ENCODE peak calls at places on chromosomes 11 and 22, in five cellular contexts. M, B, R, H and T are unnamed samples.

GRCh38 chr11:68099474-68100405 is 21.4 kb downstream of the CHKA start:
- DNase-seq in M (peak; percentile 99), B (peak; percentile 33), R (peak; percentile 52), H (peak; percentile 26), T (no peak)

GRCh38 chr11:77072851-77073327 is 6.1 kb downstream of the CAPN5 start:
- DNase-seq in M (no peak), B (no peak), R (no peak), H (no peak), T (no peak)

GRCh38 chr22:38247713-38248112 is 25.1 kb downstream of the TMEM184B start:
- DNase-seq in M (no peak), B (no peak), R (no peak), H (no peak), T (no peak)

GRCh38 chr22:36737776-36738175 is 34.2 kb upstream of the CACNG2 start:
- DNase-seq in M (no peak), B (no peak), R (no peak), H (no peak), T (no peak)

GRCh38 chr11:34749666-34750659 is 129.1 kb downstream of the EHF start:
- DNase-seq in M (no peak), B (no peak), R (no peak), H (no peak), T (no peak)

GRCh38 chr11:2698386-2699184 is 1.2 kb downstream of the KCNQ1OT1 start:
- DNase-seq in M (no peak), B (no peak), R (no peak), H (peak; percentile 30), T (no peak)

GRCh38 chr11:126284829-126285228 is 1.9 kb downstream of the TIRAP start:
- DNase-seq in M (peak; percentile 61), B (no peak), R (peak; percentile 94), H (no peak), T (peak; percentile 48)

GRCh38 chr11:132772712-132773545 is 759.4 kb downstream of the OPCML start:
- DNase-seq in M (no peak), B (no peak), R (no peak), H (no peak), T (no peak)

DNA sequence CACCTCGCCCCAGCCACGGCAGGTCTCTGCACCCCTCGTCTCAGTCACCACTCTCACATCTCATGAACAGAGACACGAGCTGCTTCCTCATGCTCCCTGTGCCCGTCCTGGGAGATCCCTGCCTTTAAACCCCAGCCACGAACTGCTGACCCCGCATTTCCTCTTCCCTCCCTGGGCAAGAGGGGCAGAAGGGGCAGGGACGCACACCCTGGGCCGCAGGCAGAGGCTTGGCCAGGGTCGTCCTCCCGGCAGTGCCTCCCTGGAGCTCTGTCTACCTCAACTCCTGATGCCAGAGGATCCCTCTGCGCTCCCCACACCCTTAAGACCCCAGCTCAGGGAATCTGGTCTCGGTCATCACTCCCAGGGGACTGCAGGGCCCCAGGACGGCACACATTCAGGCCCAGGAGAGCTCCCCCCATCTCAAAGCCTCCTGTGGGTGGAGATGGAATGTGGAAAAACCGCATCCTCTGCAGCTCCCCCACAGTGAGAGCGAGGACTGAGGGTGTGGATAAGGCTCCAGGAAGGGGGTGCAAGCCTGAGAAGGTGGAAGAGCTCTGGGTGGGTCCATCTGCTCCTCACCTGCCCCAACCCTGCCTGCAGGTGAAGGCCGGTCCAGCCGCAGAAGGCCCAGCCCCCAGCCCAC is 1.2 kb downstream of the BID start:
- DNase-seq in M (no peak), B (no peak), R (no peak), H (peak; percentile 42), T (no peak)
- TF ChIP-seq JUNB in M (no peak), B (no peak), R (no peak), H (no peak), T (no peak)

GRCh38 chr22:44357962-44358553 is 45.3 kb upstream of the SHISAL1 start:
- DNase-seq in M (no peak), B (no peak), R (no peak), H (no peak), T (no peak)
- TF ChIP-seq JUNB in M (no peak), B (no peak), R (no peak), H (no peak), T (no peak)

GRCh38 chr22:19523240-19524169 is 705 bp downstream of the CLDN5 start:
- DNase-seq in M (no peak), B (peak; percentile 56), R (no peak), H (peak; percentile 86), T (no peak)
- TF ChIP-seq JUNB in M (no peak), B (no peak), R (no peak), H (no peak), T (no peak)

GRCh38 chr22:19285831-19286230 is 5.7 kb downstream of the CLTCL1 start:
- DNase-seq in M (no peak), B (no peak), R (no peak), H (no peak), T (no peak)
- TF ChIP-seq JUNB in M (no peak), B (no peak), R (no peak), H (no peak), T (no peak)

GRCh38 chr22:25351631-25352293 is 132.3 kb downstream of the CRYBB2 start:
- DNase-seq in M (no peak), B (no peak), R (no peak), H (no peak), T (no peak)

GRCh38 chr22:25347752-25348102 is 128.3 kb downstream of the CRYBB2 start:
- DNase-seq in M (no peak), B (no peak), R (no peak), H (no peak), T (no peak)

GRCh38 chr22:25348391-25348790 is 129.0 kb downstream of the CRYBB2 start:
- DNase-seq in M (no peak), B (no peak), R (no peak), H (no peak), T (no peak)

GRCh38 chr22:25350551-25350971 is 131.1 kb downstream of the CRYBB2 start:
- DNase-seq in M (no peak), B (no peak), R (no peak), H (peak; percentile 86), T (no peak)

GRCh38 chr22:25346859-25347751 is 127.7 kb downstream of the CRYBB2 start:
- DNase-seq in M (no peak), B (no peak), R (no peak), H (no peak), T (no peak)
- TF ChIP-seq JUNB in M (no peak), B (no peak), R (no peak), H (no peak), T (no peak)

GRCh38 chr22:46061431-46062231 is 84.7 kb upstream of the WNT7B start:
- DNase-seq in M (peak; percentile 9), B (no peak), R (no peak), H (peak; percentile 83), T (no peak)

GRCh38 chr22:46060292-46061123 is 83.5 kb upstream of the WNT7B start:
- DNase-seq in M (no peak), B (no peak), R (no peak), H (no peak), T (no peak)

GRCh38 chr22:46062232-46062615 is 85.3 kb upstream of the WNT7B start:
- DNase-seq in M (no peak), B (no peak), R (no peak), H (no peak), T (no peak)

GRCh38 chr22:46062971-46063631 is 86.1 kb upstream of the WNT7B start:
- DNase-seq in M (no peak), B (no peak), R (no peak), H (no peak), T (no peak)

GRCh38 chr22:46061124-46061410 is 84.1 kb upstream of the WNT7B start:
- DNase-seq in M (no peak), B (no peak), R (no peak), H (no peak), T (no peak)
- TF ChIP-seq JUNB in M (no peak), B (no peak), R (no peak), H (no peak), T (no peak)

GRCh38 chr11:70108250-70108649 is 30.1 kb downstream of the ANO1 start:
- DNase-seq in M (no peak), B (no peak), R (no peak), H (no peak), T (no peak)
- TF ChIP-seq JUNB in M (no peak), B (no peak), R (no peak), H (no peak), T (no peak)

GRCh38 chr11:119189393-119189792 is 4.1 kb downstream of the NHERF4 start:
- DNase-seq in M (no peak), B (no peak), R (no peak), H (peak; percentile 26), T (no peak)
- TF ChIP-seq JUNB in M (no peak), B (no peak), R (no peak), H (no peak), T (no peak)

GRCh38 chr11:64057890-64058289 is 22.2 kb downstream of the FLRT1 start:
- DNase-seq in M (no peak), B (no peak), R (no peak), H (no peak), T (no peak)
- TF ChIP-seq JUNB in M (no peak), B (no peak), R (no peak), H (no peak), T (no peak)

DNA sequence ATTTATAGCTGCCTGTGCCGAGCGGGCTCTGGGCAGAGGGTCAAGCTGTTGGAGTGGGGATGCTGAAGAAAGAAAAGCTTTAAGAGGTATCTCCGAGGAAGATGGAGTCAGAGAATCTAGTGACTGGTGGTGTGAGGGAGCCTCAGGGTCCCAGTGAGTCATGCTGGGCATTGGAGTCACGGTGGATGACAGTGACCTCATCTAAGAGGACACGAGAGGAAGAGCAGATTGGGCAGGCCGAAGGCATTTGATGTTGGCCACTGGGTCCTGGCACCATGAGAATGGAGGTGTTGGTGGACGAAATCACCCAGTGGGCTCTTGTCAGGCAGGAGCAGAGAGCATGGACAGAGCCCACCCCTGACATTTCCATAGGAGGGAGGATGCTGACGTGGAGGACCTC is 68.4 kb downstream of the TBC1D22A start:
- DNase-seq in M (no peak), B (no peak), R (no peak), H (no peak), T (peak; percentile 34)
- TF ChIP-seq JUNB in M (no peak), B (no peak), R (no peak), H (no peak), T (no peak)